ENCODE peak calls at places on chromosomes 13 and 19, in nine cellular contexts. E, Y, W, R, M, Z, N, V and F are unnamed samples.

GRCh38 chr19:14383898-14384669 is 2.8 kb downstream of the ADGRE5 start:
- DNase-seq in E (peak; percentile 56), Y (no peak), W (peak; percentile 84), R (no peak), M (no peak), Z (no peak), N (no peak), V (no peak), F (peak; percentile 70)

GRCh38 chr13:23469901-23470525 is 36.5 kb upstream of the SACS start:
- DNase-seq in E (no peak), Y (peak; percentile 58), W (no peak), R (no peak), M (no peak), Z (no peak), N (no peak), V (peak; percentile 70), F (no peak)

GRCh38 chr19:8654591-8655339 is 24.3 kb downstream of the NFILZ start:
- DNase-seq in E (peak; percentile 65), Y (peak; percentile 84), W (peak; percentile 77), R (no peak), M (no peak), Z (peak; percentile 39), N (no peak), V (no peak), F (peak; percentile 79)

GRCh38 chr13:42011601-42012401 is 36.6 kb upstream of the DGKH start:
- DNase-seq in E (no peak), Y (peak; percentile 59), W (no peak), R (no peak), M (no peak), Z (peak; percentile 12), N (no peak), V (no peak), F (no peak)

GRCh38 chr13:48629282-48629681 is 24.4 kb upstream of the CYSLTR2 start:
- DNase-seq in E (no peak), Y (no peak), W (no peak), R (no peak), M (no peak), Z (peak; percentile 18), N (no peak), V (no peak), F (no peak)

GRCh38 chr19:15141143-15141542 is 33.9 kb downstream of the SYDE1 start:
- DNase-seq in E (no peak), Y (no peak), W (no peak), R (no peak), M (no peak), Z (no peak), N (no peak), V (no peak), F (no peak)

GRCh38 chr13:42330991-42331390 is 59.0 kb downstream of the AKAP11 start:
- DNase-seq in E (no peak), Y (no peak), W (no peak), R (no peak), M (no peak), Z (no peak), N (no peak), V (no peak), F (no peak)

GRCh38 chr13:51269039-51269438 is 46.8 kb downstream of the FAM124A start:
- DNase-seq in E (no peak), Y (no peak), W (no peak), R (no peak), M (no peak), Z (no peak), N (no peak), V (no peak), F (no peak)

GRCh38 chr13:86051134-86052103 is 252.2 kb upstream of the SLITRK6 start:
- DNase-seq in E (peak; percentile 73), Y (peak; percentile 4), W (no peak), R (no peak), M (no peak), Z (no peak), N (no peak), V (no peak), F (no peak)

GRCh38 chr13:87677334-87678234 is 6.4 kb downstream of the SLITRK5 start:
- DNase-seq in E (peak; percentile 14), Y (peak; percentile 72), W (peak; percentile 13), R (no peak), M (no peak), Z (peak; percentile 22), N (no peak), V (no peak), F (peak; percentile 10)

GRCh38 chr13:87677043-87677333 is 5.8 kb downstream of the SLITRK5 start:
- DNase-seq in E (no peak), Y (peak; percentile 8), W (no peak), R (no peak), M (no peak), Z (no peak), N (no peak), V (no peak), F (peak; percentile 4)

GRCh38 chr13:87676254-87677042 is 5.3 kb downstream of the SLITRK5 start:
- DNase-seq in E (no peak), Y (peak; percentile 76), W (no peak), R (no peak), M (no peak), Z (no peak), N (no peak), V (no peak), F (peak; percentile 5)

GRCh38 chr13:87678353-87678752 is 7.2 kb downstream of the SLITRK5 start:
- DNase-seq in E (no peak), Y (no peak), W (no peak), R (no peak), M (no peak), Z (no peak), N (no peak), V (no peak), F (peak; percentile 8)

DNA sequence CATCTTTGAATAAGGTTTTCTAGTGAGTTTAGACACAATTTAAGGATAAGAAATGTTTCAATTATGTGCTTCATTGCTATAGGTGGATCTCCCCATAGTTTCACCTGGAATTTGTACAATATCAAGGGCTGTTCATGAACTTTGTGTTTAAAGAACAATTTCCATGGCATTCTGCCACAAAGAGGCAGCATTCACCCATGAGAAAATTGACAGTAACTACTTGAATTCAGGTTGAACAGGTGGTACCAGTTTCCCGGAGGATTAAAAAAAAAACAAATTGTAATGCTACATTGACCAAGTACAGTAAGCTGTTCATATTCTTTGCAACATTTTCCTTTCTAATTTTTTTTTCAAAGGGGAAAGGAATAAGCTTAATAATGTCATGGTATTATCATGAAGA is 9.1 kb downstream of the SLITRK5 start:
- DNase-seq in E (peak; percentile 76), Y (no peak), W (no peak), R (no peak), M (no peak), Z (no peak), N (no peak), V (no peak), F (no peak)
- TF ChIP-seq CTCF in E (peak; percentile 56), Y (peak; percentile 50), W (no peak), R (no peak), M (no peak), Z (no peak), N (no peak), V (no peak), F (peak; percentile 9)

DNA sequence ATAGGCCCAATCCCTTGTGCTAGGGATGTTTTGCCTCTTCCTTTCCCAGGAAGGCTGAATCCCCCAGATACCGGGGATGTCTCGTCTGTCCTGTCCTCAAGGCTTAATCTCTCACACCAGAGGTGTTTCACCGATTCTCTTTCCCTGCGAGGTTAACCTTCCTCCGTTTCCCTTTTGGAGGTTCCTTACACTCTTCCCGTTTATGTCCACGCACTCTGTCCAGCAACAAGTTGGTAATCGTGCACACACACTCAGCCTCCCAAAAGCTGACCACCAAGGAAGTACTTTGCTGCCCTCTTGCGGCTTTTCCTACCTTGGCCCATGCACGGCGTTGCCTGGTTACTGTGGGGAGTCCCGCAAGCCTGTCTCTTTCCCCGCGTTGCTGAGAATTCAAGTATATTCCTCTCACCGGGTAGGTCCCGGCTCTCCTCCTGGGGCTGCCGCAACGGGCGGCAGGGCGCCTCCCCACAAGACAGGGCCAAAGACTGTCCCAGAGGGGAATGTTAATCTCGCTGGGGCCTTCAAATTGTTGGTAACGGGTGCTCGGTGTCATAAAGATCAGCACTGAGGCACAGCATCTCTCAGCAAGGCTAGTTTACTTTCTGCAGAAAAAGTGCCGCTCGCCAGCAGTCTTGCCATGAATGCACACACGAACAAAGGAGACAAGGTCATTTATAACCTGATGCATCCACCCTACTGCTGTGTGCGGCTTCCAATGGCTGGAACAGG is 36.7 kb upstream of the CD177 start:
- DNase-seq in E (peak; percentile 87), Y (peak; percentile 62), W (no peak), R (no peak), M (no peak), Z (no peak), N (no peak), V (no peak), F (no peak)
- TF ChIP-seq CTCF in E (peak; percentile 80), Y (peak; percentile 61), W (no peak), R (no peak), M (no peak), Z (no peak), N (no peak), V (peak; percentile 33), F (no peak)

GRCh38 chr19:42229855-42230331 is 9.8 kb downstream of the ZNF526 start:
- DNase-seq in E (no peak), Y (no peak), W (no peak), R (no peak), M (no peak), Z (no peak), N (no peak), V (no peak), F (no peak)

GRCh38 chr19:42233106-42233505 is 9.3 kb downstream of the GSK3A start:
- DNase-seq in E (no peak), Y (no peak), W (no peak), R (no peak), M (no peak), Z (no peak), N (no peak), V (no peak), F (no peak)

GRCh38 chr19:42233638-42234292 is 8.6 kb downstream of the GSK3A start:
- DNase-seq in E (no peak), Y (no peak), W (no peak), R (no peak), M (no peak), Z (no peak), N (no peak), V (no peak), F (no peak)

GRCh38 chr19:42234364-42234763 is 8.0 kb downstream of the GSK3A start:
- DNase-seq in E (no peak), Y (no peak), W (no peak), R (no peak), M (no peak), Z (no peak), N (no peak), V (no peak), F (no peak)

DNA sequence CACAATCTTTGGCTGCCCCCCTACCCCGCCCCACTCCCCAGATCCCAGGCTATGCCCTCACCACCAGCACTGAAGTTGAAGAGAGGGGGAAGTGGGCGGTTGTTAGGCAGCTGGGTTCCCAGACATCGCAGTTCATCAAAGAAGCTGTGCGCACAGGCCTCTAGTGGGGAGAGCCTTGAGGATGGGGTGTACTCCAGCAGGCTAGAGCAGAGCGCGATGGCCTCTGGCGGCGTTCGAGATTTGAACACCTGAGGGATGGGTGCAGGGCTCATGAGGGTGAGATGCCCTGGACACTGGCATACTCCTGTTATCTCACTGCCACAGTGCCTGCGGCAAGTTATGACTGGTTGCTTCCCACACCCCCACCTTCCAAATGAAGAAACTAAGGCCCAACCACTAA is 10.0 kb downstream of the GSK3A start:
- DNase-seq in E (no peak), Y (no peak), W (no peak), R (no peak), M (no peak), Z (no peak), N (no peak), V (no peak), F (no peak)
- TF ChIP-seq CTCF in E (no peak), Y (no peak), W (no peak), R (no peak), M (no peak), Z (no peak), N (no peak), V (no peak), F (no peak)

GRCh38 chr19:2479556-2480194 is 3.7 kb downstream of the GADD45B start:
- DNase-seq in E (no peak), Y (no peak), W (peak; percentile 52), R (no peak), M (no peak), Z (no peak), N (no peak), V (no peak), F (no peak)
- TF ChIP-seq CTCF in E (no peak), Y (no peak), W (peak; percentile 28), R (peak; percentile 78), M (peak; percentile 2), Z (no peak), N (no peak), V (no peak), F (peak; percentile 35)